ENCODE peak calls at places on chromosomes 6 and 20, in eight cellular contexts. One of them, this sample, is unnamed.

GRCh38 chr6:120211955-120212792 is 862.6 kb upstream of the MAN1A1 start:
- DNase-seq in astrocyte of the cerebellum: peak
- DNase-seq in PC-3: peak
- DNase-seq in H9: no peak
- DNase-seq in Kasumi-1: no peak
- DNase-seq in SHP77: no peak
- DNase-seq in ecto neural progenitor cell: no peak
- DNase-seq in osteocyte: no peak
- DNase-seq in this sample: no peak

GRCh38 chr20:6241591-6241990 is 118.8 kb upstream of the FERMT1 start:
- DNase-seq in astrocyte of the cerebellum: no peak
- DNase-seq in PC-3: no peak
- DNase-seq in H9: no peak
- DNase-seq in Kasumi-1: no peak
- DNase-seq in SHP77: no peak
- DNase-seq in ecto neural progenitor cell: no peak
- DNase-seq in osteocyte: no peak
- DNase-seq in this sample: no peak

GRCh38 chr6:137958809-137959565 is 91.9 kb downstream of the TNFAIP3 start:
- DNase-seq in astrocyte of the cerebellum: no peak
- DNase-seq in PC-3: no peak
- DNase-seq in H9: no peak
- DNase-seq in Kasumi-1: peak
- DNase-seq in SHP77: no peak
- DNase-seq in ecto neural progenitor cell: no peak
- DNase-seq in osteocyte: no peak
- DNase-seq in this sample: no peak

GRCh38 chr6:127058027-127058426 is 60.4 kb upstream of the RSPO3 start:
- DNase-seq in astrocyte of the cerebellum: peak
- DNase-seq in PC-3: peak
- DNase-seq in H9: no peak
- DNase-seq in Kasumi-1: no peak
- DNase-seq in SHP77: no peak
- DNase-seq in ecto neural progenitor cell: no peak
- DNase-seq in osteocyte: no peak
- DNase-seq in this sample: no peak

GRCh38 chr6:35948725-35949124 is 27.8 kb upstream of the SRPK1 start:
- DNase-seq in astrocyte of the cerebellum: no peak
- DNase-seq in PC-3: peak
- DNase-seq in H9: peak
- DNase-seq in Kasumi-1: peak
- DNase-seq in SHP77: no peak
- DNase-seq in ecto neural progenitor cell: no peak
- DNase-seq in osteocyte: no peak
- DNase-seq in this sample: peak

GRCh38 chr20:50467618-50468373 is 42.4 kb upstream of the PTPN1 start:
- DNase-seq in astrocyte of the cerebellum: no peak
- DNase-seq in PC-3: peak
- DNase-seq in H9: peak
- DNase-seq in Kasumi-1: peak
- DNase-seq in SHP77: peak
- DNase-seq in ecto neural progenitor cell: no peak
- DNase-seq in osteocyte: no peak
- DNase-seq in this sample: peak

GRCh38 chr6:122129313-122130025 is 270.0 kb upstream of the HSF2 start:
- DNase-seq in astrocyte of the cerebellum: no peak
- DNase-seq in PC-3: no peak
- DNase-seq in H9: no peak
- DNase-seq in Kasumi-1: no peak
- DNase-seq in SHP77: no peak
- DNase-seq in ecto neural progenitor cell: no peak
- DNase-seq in osteocyte: no peak
- DNase-seq in this sample: no peak

GRCh38 chr6:157346371-157346770 is 23.1 kb upstream of the TMEM242 start:
- DNase-seq in astrocyte of the cerebellum: no peak
- DNase-seq in PC-3: no peak
- DNase-seq in H9: no peak
- DNase-seq in Kasumi-1: no peak
- DNase-seq in SHP77: no peak
- DNase-seq in ecto neural progenitor cell: no peak
- DNase-seq in osteocyte: no peak
- DNase-seq in this sample: no peak

GRCh38 chr20:34570859-34571306 is 12.4 kb downstream of the MAP1LC3A start:
- DNase-seq in astrocyte of the cerebellum: peak
- DNase-seq in PC-3: peak
- DNase-seq in H9: no peak
- DNase-seq in Kasumi-1: peak
- DNase-seq in SHP77: no peak
- DNase-seq in ecto neural progenitor cell: no peak
- DNase-seq in osteocyte: no peak
- DNase-seq in this sample: no peak

GRCh38 chr6:35717449-35718353 is 19.1 kb upstream of the ARMC12 start:
- DNase-seq in astrocyte of the cerebellum: no peak
- DNase-seq in PC-3: no peak
- DNase-seq in H9: no peak
- DNase-seq in Kasumi-1: peak
- DNase-seq in SHP77: no peak
- DNase-seq in ecto neural progenitor cell: no peak
- DNase-seq in osteocyte: no peak
- DNase-seq in this sample: no peak

GRCh38 chr20:23148721-23149570 is 62.8 kb upstream of the CD93 start:
- DNase-seq in astrocyte of the cerebellum: no peak
- DNase-seq in PC-3: no peak
- DNase-seq in H9: peak
- DNase-seq in Kasumi-1: no peak
- DNase-seq in SHP77: no peak
- DNase-seq in ecto neural progenitor cell: peak
- DNase-seq in osteocyte: peak
- DNase-seq in this sample: no peak

GRCh38 chr6:43113431-43114260 is 37.5 kb downstream of the PTK7 start:
- DNase-seq in astrocyte of the cerebellum: no peak
- DNase-seq in PC-3: no peak
- DNase-seq in H9: no peak
- DNase-seq in Kasumi-1: no peak
- DNase-seq in SHP77: no peak
- DNase-seq in ecto neural progenitor cell: no peak
- DNase-seq in osteocyte: no peak
- DNase-seq in this sample: no peak

GRCh38 chr20:8074931-8075330 is 55.4 kb upstream of the TMX4 start:
- DNase-seq in astrocyte of the cerebellum: peak
- DNase-seq in PC-3: no peak
- DNase-seq in H9: no peak
- DNase-seq in Kasumi-1: no peak
- DNase-seq in SHP77: no peak
- DNase-seq in ecto neural progenitor cell: no peak
- DNase-seq in osteocyte: no peak
- DNase-seq in this sample: no peak

This sample was measured in NAMALWA.